ENCODE peak calls at places on chromosomes 4 and X, in seven cellular contexts. W is stomach; K is activated CD4-positive, alpha-beta T cell treated with anti-CD3 and anti-CD28 coated beads, Interleukin-2, amount 10 ng/mL, durations not matched to agents 24 days and 14 days; L is HEK293T; I is CD4-positive, alpha-beta T cell; G is T-helper 1 cell; S is lung. P is an unnamed sample.

GRCh38 chr4:155854597-155855226 is 11.4 kb downstream of the ASIC5 start:
- DNase-seq in S (no peak), I (no peak), L (no peak), W (no peak), K (no peak), G (no peak), P (no peak)

GRCh38 chr4:141668200-141668599 is 31.8 kb downstream of the IL15 start:
- DNase-seq in I (no peak), K (no peak), W (no peak), S (no peak), G (no peak), L (no peak), P (no peak)

GRCh38 chrX:114905251-114905650 is 112.2 kb downstream of the IL13RA2 start:
- DNase-seq in L (no peak), I (no peak), G (no peak), W (no peak), S (no peak), K (no peak), P (no peak)

GRCh38 chrX:41846714-41847113 is 76.6 kb downstream of the CASK start:
- DNase-seq in L (no peak), I (no peak), S (no peak), G (no peak), W (no peak), K (no peak), P (no peak)

GRCh38 chrX:70452143-70452733 is 7.6 kb downstream of the DLG3 start:
- DNase-seq in S (peak), W (peak), K (peak), G (peak), I (no peak), L (peak), P (no peak)

GRCh38 chr4:17280266-17280665 is 231.6 kb downstream of the QDPR start:
- DNase-seq in S (no peak), K (no peak), L (no peak), G (no peak), I (no peak), W (no peak), P (no peak)

GRCh38 chr4:4377683-4378082 is 9.2 kb upstream of the NSG1 start:
- DNase-seq in K (no peak), W (no peak), G (no peak), L (no peak), I (no peak), S (no peak), P (no peak)

GRCh38 chr4:138859249-138859648 is 156.3 kb upstream of the NOCT start:
- DNase-seq in W (peak), L (no peak), I (no peak), K (no peak), G (no peak), S (no peak), P (no peak)

GRCh38 chrX:153766098-153766817 is 2.2 kb downstream of the PLXNB3 start:
- DNase-seq in I (no peak), L (no peak), K (no peak), G (no peak), S (no peak), W (no peak), P (peak)

GRCh38 chr4:3411676-3412075 is 30.1 kb upstream of the HGFAC start:
- DNase-seq in G (no peak), S (no peak), K (no peak), I (no peak), W (no peak), L (no peak), P (no peak)

GRCh38 chr4:17780461-17781071 is 855 bp downstream of the FAM184B start:
- DNase-seq in S (peak), W (peak), L (no peak), G (no peak), K (no peak), I (no peak), P (no peak)

GRCh38 chrX:119758682-119759332 is 419 bp downstream of the SOWAHD start:
- DNase-seq in W (peak), L (peak), G (peak), I (no peak), S (no peak), K (peak), P (no peak)

P was measured in COLO829.